ENCODE peak calls at places on chromosome 1, in five cellular contexts. E is posterior cingulate gyrus; M is CD8-positive, alpha-beta memory T cell; S is AG10803; T is hypothalamus. F is an unnamed sample.

GRCh38 chr1:199954701-199955100 is 72.8 kb upstream of the NR5A2 start:
- DNase-seq in T (no peak), M (no peak), E (no peak), S (no peak), F (no peak)

GRCh38 chr1:46198026-46198826 is at the start of gene POMGNT1:
- DNase-seq in E (peak; percentile 48), M (peak; percentile 68), S (peak; percentile 63), T (peak; percentile 57), F (no peak)

GRCh38 chr1:55823521-55824296 is 608.5 kb upstream of the USP24 start:
- DNase-seq in T (no peak), S (peak; percentile 54), M (no peak), E (no peak), F (no peak)

GRCh38 chr1:21605012-21605715 is 64.0 kb downstream of the RAP1GAP start:
- DNase-seq in E (no peak), T (no peak), M (no peak), S (no peak), F (no peak)

GRCh38 chr1:31122101-31122735 is 56.7 kb upstream of the PUM1 start:
- DNase-seq in E (no peak), S (no peak), M (no peak), T (no peak), F (no peak)

GRCh38 chr1:230119340-230119739 is 52.3 kb downstream of the GALNT2 start:
- DNase-seq in M (no peak), E (no peak), T (no peak), S (no peak), F (no peak)

GRCh38 chr1:84259376-84259775 is 42.1 kb upstream of the SAMD13 start:
- DNase-seq in M (no peak), E (no peak), S (no peak), T (no peak), F (no peak)

GRCh38 chr1:1540015-1540816 is at the start of gene TMEM240:
- DNase-seq in S (peak; percentile 73), T (peak; percentile 68), M (peak; percentile 23), E (peak; percentile 88), F (peak; percentile 85)

GRCh38 chr1:156624814-156625435 is 5.7 kb downstream of the HAPLN2 start:
- DNase-seq in T (no peak), M (no peak), E (peak; percentile 46), S (no peak), F (no peak)

GRCh38 chr1:60978421-60979357 is 103.7 kb upstream of the NFIA start:
- DNase-seq in E (no peak), T (no peak), S (peak; percentile 37), M (peak; percentile 11), F (no peak)

GRCh38 chr1:172626845-172627244 is 32.1 kb upstream of the FASLG start:
- DNase-seq in T (no peak), E (no peak), M (no peak), S (no peak), F (no peak)

GRCh38 chr1:27003745-27004470 is 8.7 kb downstream of the TENT5B start:
- DNase-seq in T (no peak), M (no peak), E (no peak), S (no peak), F (no peak)